ENCODE peak calls at places on chromosomes 6 and 20, in nine cellular contexts. H is CD4-positive, alpha-beta T cell; T is foreskin keratinocyte; A is PC-3; M is left lung; S is RWPE2; P is heart right ventricle; G is GM23338; N is natural killer cell. C is an unnamed sample.

GRCh38 chr6:6614096-6614964 is 25.8 kb downstream of the LY86 start:
- ATAC-seq in P (no peak), T (peak), M (peak), N (peak), A (no peak), H (peak), G (peak), S (peak), C (no peak)

GRCh38 chr6:33205172-33206026 is 944 bp downstream of the HSD17B8 start:
- ATAC-seq in H (no peak), S (peak), A (peak), G (peak), M (peak), T (peak), P (no peak), N (no peak), C (no peak)

GRCh38 chr6:129050086-129050485 is 167.1 kb downstream of the LAMA2 start:
- ATAC-seq in S (peak), M (no peak), H (no peak), T (peak), A (peak), G (no peak), N (no peak), P (no peak), C (no peak)

GRCh38 chr6:44233560-44234100 is 10.2 kb downstream of the SLC29A1 start:
- ATAC-seq in M (no peak), N (no peak), A (no peak), S (no peak), H (no peak), P (no peak), T (no peak), G (no peak), C (no peak)

GRCh38 chr6:78322068-78322845 is 545.1 kb upstream of the IRAK1BP1 start:
- ATAC-seq in H (no peak), S (no peak), N (no peak), P (no peak), T (no peak), G (no peak), A (no peak), M (no peak), C (no peak)

GRCh38 chr6:145247677-145248419 is 487.5 kb downstream of the EPM2A start:
- ATAC-seq in G (no peak), H (no peak), T (peak), M (peak), N (no peak), A (peak), S (peak), P (no peak), C (no peak)

GRCh38 chr6:162854228-162854627 is 126.5 kb downstream of the PACRG start:
- ATAC-seq in N (no peak), S (no peak), P (no peak), H (no peak), G (no peak), T (no peak), M (no peak), A (no peak), C (no peak)

GRCh38 chr20:4788314-4788713 is 66.6 kb downstream of the PRND start:
- ATAC-seq in T (no peak), G (no peak), A (no peak), N (no peak), M (no peak), H (no peak), S (no peak), P (no peak), C (no peak)

GRCh38 chr6:101509556-101509955 is 116.0 kb downstream of the GRIK2 start:
- ATAC-seq in N (no peak), M (no peak), T (no peak), H (no peak), G (no peak), S (no peak), P (no peak), A (no peak), C (no peak)

GRCh38 chr20:58135441-58136170 is 92.8 kb downstream of the ANKRD60 start:
- ATAC-seq in S (peak), G (peak), M (no peak), A (peak), H (no peak), T (peak), P (no peak), N (no peak), C (no peak)

GRCh38 chr6:63440057-63440456 is 120.3 kb upstream of the LGSN start:
- ATAC-seq in S (peak), A (no peak), P (no peak), T (no peak), M (no peak), H (no peak), N (no peak), G (no peak), C (no peak)

GRCh38 chr20:46343358-46344357 is 35.4 kb upstream of the CDH22 start:
- ATAC-seq in T (no peak), A (peak), M (no peak), S (peak), G (peak), P (peak), H (peak), N (no peak), C (no peak)

GRCh38 chr20:36854343-36855240 is 21.3 kb upstream of the TLDC2 start:
- ATAC-seq in A (no peak), T (peak), P (peak), H (no peak), G (peak), N (no peak), M (peak), S (peak), C (no peak)

GRCh38 chr6:142878407-142878806 is 66.6 kb downstream of the HIVEP2 start:
- ATAC-seq in A (no peak), H (no peak), P (peak), M (no peak), T (no peak), G (no peak), S (no peak), N (peak), C (peak)

GRCh38 chr6:22737331-22737730 is 168.0 kb downstream of the HDGFL1 start:
- ATAC-seq in H (no peak), P (peak), G (peak), S (no peak), M (peak), T (no peak), N (no peak), A (no peak), C (no peak)
- TF ChIP-seq CTCF in H (no peak), P (peak), G (peak), S (peak), M (peak), T (peak), N (no peak), A (peak), C (peak)

DNA sequence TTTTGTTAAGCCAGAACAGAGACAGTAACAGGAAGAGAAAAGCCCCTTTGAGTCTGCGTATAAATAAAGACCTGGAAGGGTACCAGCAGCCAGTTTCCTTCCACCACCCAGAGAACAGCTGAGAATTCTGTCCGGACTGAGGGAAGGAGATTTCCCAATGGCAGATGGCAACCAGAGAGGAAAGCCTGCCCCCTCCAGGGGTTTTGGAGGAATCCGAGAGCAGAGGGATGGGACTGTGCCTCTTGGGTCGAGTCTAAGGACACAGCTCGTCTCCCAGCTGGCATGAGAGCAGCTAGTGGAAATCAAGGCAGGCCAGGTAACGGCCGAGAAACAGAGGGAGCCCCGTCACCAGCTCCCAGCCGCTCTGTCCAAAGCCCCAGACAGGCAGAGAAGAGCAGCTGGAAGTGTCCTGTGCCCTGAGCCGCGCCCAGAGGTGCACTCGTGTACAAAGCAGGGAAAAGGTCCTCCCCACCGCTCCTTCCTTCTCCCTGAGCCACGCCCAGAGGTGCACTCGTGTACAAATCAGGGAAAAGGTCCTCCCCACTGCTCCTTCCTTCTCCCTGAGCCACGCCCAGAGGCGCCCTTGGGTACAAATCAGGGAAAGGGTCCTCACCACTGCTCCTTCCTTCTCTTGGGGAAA is 134.0 kb upstream of the SNX9 start:
- ATAC-seq in T (peak), P (no peak), H (no peak), A (peak), N (no peak), G (peak), S (peak), M (peak), C (no peak)
- TF ChIP-seq CTCF in T (peak), P (no peak), H (no peak), A (no peak), N (no peak), G (peak), S (no peak), M (no peak), C (no peak)

DNA sequence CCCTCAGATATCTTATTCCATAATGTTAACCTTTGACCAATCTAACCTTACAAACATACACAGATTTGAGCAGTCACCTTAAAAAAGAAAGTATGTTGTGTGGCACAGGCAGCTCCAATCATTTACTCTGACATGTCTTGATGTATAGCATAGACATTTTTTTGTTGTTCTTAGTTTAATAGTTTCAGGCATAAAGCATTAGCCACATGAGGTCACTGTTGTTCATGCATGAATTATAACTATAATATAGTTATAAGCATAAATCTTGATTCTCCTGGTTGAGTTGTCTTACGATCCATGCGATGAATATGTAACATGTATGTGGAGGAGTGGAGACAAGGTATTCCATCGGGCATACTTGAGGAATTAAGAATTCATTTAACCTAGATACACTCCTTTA is 26.1 kb upstream of the NKAIN2 start:
- ATAC-seq in H (no peak), M (no peak), G (no peak), P (no peak), T (peak), S (peak), A (no peak), N (no peak), C (no peak)
- TF ChIP-seq CTCF in H (no peak), M (no peak), G (no peak), P (peak), T (peak), S (peak), A (peak), N (no peak), C (no peak)

DNA sequence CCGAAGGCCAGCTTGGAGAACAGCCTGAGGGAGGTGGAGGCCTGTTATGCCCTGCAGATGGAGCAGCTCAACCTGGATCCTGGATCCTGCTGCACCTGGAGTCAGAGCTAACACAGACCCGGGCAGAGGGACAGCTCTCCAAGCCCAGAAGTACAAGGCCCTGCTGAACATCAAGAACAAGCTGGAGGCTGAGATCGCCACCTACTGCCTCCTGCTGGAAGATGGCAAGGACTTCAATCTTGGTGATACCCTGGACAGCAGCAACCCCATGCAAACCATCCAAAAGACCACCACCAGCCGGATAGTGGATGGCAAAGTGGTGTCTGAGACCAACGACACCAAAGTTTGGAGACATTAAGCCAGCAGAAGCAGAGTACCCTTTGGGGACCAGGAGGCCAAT is 223.5 kb upstream of the ID4 start:
- ATAC-seq in P (no peak), H (no peak), T (no peak), G (no peak), A (no peak), N (no peak), S (no peak), M (no peak), C (no peak)
- TF ChIP-seq CTCF in P (no peak), H (no peak), T (peak), G (peak), A (no peak), N (no peak), S (no peak), M (no peak), C (no peak)

GRCh38 chr20:38935967-38936407 is 9.8 kb downstream of the FAM83D start:
- ATAC-seq in P (no peak), A (no peak), G (no peak), T (peak), M (no peak), N (no peak), S (peak), H (no peak), C (no peak)

GRCh38 chr20:38937000-38937399 is 10.8 kb downstream of the FAM83D start:
- ATAC-seq in H (no peak), M (no peak), S (no peak), A (no peak), G (no peak), T (no peak), N (no peak), P (no peak), C (no peak)

GRCh38 chr20:38934530-38934929 is 8.3 kb downstream of the FAM83D start:
- ATAC-seq in A (no peak), T (no peak), N (no peak), P (no peak), M (no peak), S (no peak), G (no peak), H (no peak), C (no peak)

GRCh38 chr20:38932457-38933120 is 6.4 kb downstream of the FAM83D start:
- ATAC-seq in A (no peak), S (peak), N (no peak), G (no peak), M (no peak), H (no peak), T (no peak), P (no peak), C (peak)

GRCh38 chr20:38935285-38935684 is 9.1 kb downstream of the FAM83D start:
- ATAC-seq in S (peak), N (no peak), M (no peak), P (no peak), A (peak), T (peak), H (no peak), G (peak), C (no peak)
- TF ChIP-seq CTCF in S (peak), N (no peak), M (no peak), P (peak), A (peak), T (peak), H (no peak), G (peak), C (no peak)

GRCh38 chr6:127690092-127690491 is 113.1 kb downstream of the C6orf58 start:
- ATAC-seq in S (no peak), N (no peak), T (no peak), H (no peak), P (no peak), A (peak), M (no peak), G (no peak), C (no peak)
- TF ChIP-seq CTCF in S (peak), N (no peak), T (peak), H (no peak), P (peak), A (peak), M (no peak), G (peak), C (no peak)

C was measured in gastroesophageal sphincter.